ENCODE peak calls at places on chromosomes 2 and 18, in ten cellular contexts. One of them, this sample, is unnamed.
A peak's percentile ranks its signal among the peaks of the same experiment; 100 is the strongest.

GRCh38 chr18:30806823-30807222 is 235.7 kb downstream of the DSC3 start:
- DNase-seq in psoas muscle: no peak
- DNase-seq in heart left ventricle: no peak
- DNase-seq in GM12865: no peak
- DNase-seq in fibroblast of mammary gland: no peak
- DNase-seq in AG04449: no peak
- DNase-seq in AG04450: no peak
- DNase-seq in fibroblast of the aortic adventitia: no peak
- DNase-seq in neural progenitor cell: no peak
- DNase-seq in suprapubic skin: no peak
- DNase-seq in this sample: no peak

GRCh38 chr2:219078126-219078525 is 17.4 kb upstream of the IHH start:
- DNase-seq in fibroblast of the aortic adventitia: no peak
- DNase-seq in suprapubic skin: no peak
- DNase-seq in AG04449: no peak
- DNase-seq in fibroblast of mammary gland: peak; percentile 13
- DNase-seq in psoas muscle: no peak
- DNase-seq in heart left ventricle: no peak
- DNase-seq in neural progenitor cell: no peak
- DNase-seq in GM12865: no peak
- DNase-seq in AG04450: no peak
- DNase-seq in this sample: no peak

GRCh38 chr18:8556424-8556823 is 52.8 kb upstream of the RAB12 start:
- DNase-seq in fibroblast of the aortic adventitia: no peak
- DNase-seq in neural progenitor cell: no peak
- DNase-seq in AG04450: no peak
- DNase-seq in GM12865: no peak
- DNase-seq in AG04449: no peak
- DNase-seq in fibroblast of mammary gland: no peak
- DNase-seq in suprapubic skin: no peak
- DNase-seq in heart left ventricle: no peak
- DNase-seq in psoas muscle: no peak
- DNase-seq in this sample: no peak

GRCh38 chr2:47309952-47310800 is 92.8 kb upstream of the MSH2 start:
- DNase-seq in AG04450: no peak
- DNase-seq in heart left ventricle: peak; percentile 30
- DNase-seq in suprapubic skin: no peak
- DNase-seq in AG04449: no peak
- DNase-seq in fibroblast of the aortic adventitia: peak; percentile 76
- DNase-seq in GM12865: peak; percentile 98
- DNase-seq in neural progenitor cell: peak; percentile 45
- DNase-seq in psoas muscle: no peak
- DNase-seq in fibroblast of mammary gland: peak; percentile 37
- DNase-seq in this sample: peak; percentile 57

GRCh38 chr18:77133920-77134496 is 1.4 kb upstream of the MBP start:
- DNase-seq in AG04450: no peak
- DNase-seq in heart left ventricle: peak; percentile 59
- DNase-seq in GM12865: peak; percentile 35
- DNase-seq in neural progenitor cell: peak; percentile 40
- DNase-seq in fibroblast of mammary gland: no peak
- DNase-seq in AG04449: no peak
- DNase-seq in suprapubic skin: no peak
- DNase-seq in psoas muscle: peak; percentile 71
- DNase-seq in fibroblast of the aortic adventitia: peak; percentile 31
- DNase-seq in this sample: peak; percentile 77

GRCh38 chr2:211144078-211144477 is 587.7 kb downstream of the CPS1 start:
- DNase-seq in GM12865: no peak
- DNase-seq in fibroblast of mammary gland: peak; percentile 81
- DNase-seq in AG04450: no peak
- DNase-seq in fibroblast of the aortic adventitia: peak; percentile 89
- DNase-seq in AG04449: no peak
- DNase-seq in psoas muscle: no peak
- DNase-seq in suprapubic skin: no peak
- DNase-seq in neural progenitor cell: no peak
- DNase-seq in heart left ventricle: no peak
- DNase-seq in this sample: no peak

GRCh38 chr18:68940039-68940438 is 142.2 kb downstream of the CCDC102B start:
- DNase-seq in heart left ventricle: no peak
- DNase-seq in fibroblast of the aortic adventitia: peak; percentile 4
- DNase-seq in neural progenitor cell: no peak
- DNase-seq in psoas muscle: no peak
- DNase-seq in suprapubic skin: no peak
- DNase-seq in AG04449: no peak
- DNase-seq in fibroblast of mammary gland: no peak
- DNase-seq in AG04450: no peak
- DNase-seq in GM12865: no peak
- DNase-seq in this sample: no peak

GRCh38 chr18:78603102-78603501 is 376.5 kb upstream of the SALL3 start:
- DNase-seq in psoas muscle: no peak
- DNase-seq in suprapubic skin: no peak
- DNase-seq in GM12865: no peak
- DNase-seq in fibroblast of the aortic adventitia: no peak
- DNase-seq in AG04449: no peak
- DNase-seq in fibroblast of mammary gland: no peak
- DNase-seq in AG04450: no peak
- DNase-seq in heart left ventricle: no peak
- DNase-seq in neural progenitor cell: no peak
- DNase-seq in this sample: no peak

GRCh38 chr2:203018181-203018580 is 3.5 kb downstream of the NBEAL1 start:
- DNase-seq in GM12865: peak; percentile 54
- DNase-seq in heart left ventricle: no peak
- DNase-seq in fibroblast of mammary gland: peak; percentile 38
- DNase-seq in AG04449: no peak
- DNase-seq in suprapubic skin: no peak
- DNase-seq in neural progenitor cell: no peak
- DNase-seq in fibroblast of the aortic adventitia: peak; percentile 50
- DNase-seq in psoas muscle: no peak
- DNase-seq in AG04450: no peak
- DNase-seq in this sample: no peak

GRCh38 chr18:7987284-7987976 is 420.3 kb downstream of the PTPRM start:
- DNase-seq in fibroblast of the aortic adventitia: peak; percentile 74
- DNase-seq in GM12865: no peak
- DNase-seq in psoas muscle: no peak
- DNase-seq in heart left ventricle: no peak
- DNase-seq in suprapubic skin: no peak
- DNase-seq in fibroblast of mammary gland: peak; percentile 89
- DNase-seq in AG04449: peak; percentile 46
- DNase-seq in neural progenitor cell: no peak
- DNase-seq in AG04450: no peak
- DNase-seq in this sample: no peak

GRCh38 chr18:4236940-4237686 is 218.0 kb downstream of the DLGAP1 start:
- DNase-seq in GM12865: peak; percentile 72
- DNase-seq in fibroblast of the aortic adventitia: no peak
- DNase-seq in fibroblast of mammary gland: no peak
- DNase-seq in AG04450: no peak
- DNase-seq in neural progenitor cell: peak; percentile 41
- DNase-seq in suprapubic skin: no peak
- DNase-seq in psoas muscle: no peak
- DNase-seq in AG04449: no peak
- DNase-seq in heart left ventricle: no peak
- DNase-seq in this sample: no peak

GRCh38 chr2:223093436-223093839 is 41.4 kb downstream of the KCNE4 start:
- DNase-seq in psoas muscle: peak; percentile 64
- DNase-seq in AG04449: no peak
- DNase-seq in AG04450: peak; percentile 36
- DNase-seq in fibroblast of the aortic adventitia: peak; percentile 90
- DNase-seq in suprapubic skin: peak; percentile 85
- DNase-seq in neural progenitor cell: no peak
- DNase-seq in GM12865: no peak
- DNase-seq in heart left ventricle: peak; percentile 59
- DNase-seq in fibroblast of mammary gland: peak; percentile 81
- DNase-seq in this sample: no peak

GRCh38 chr2:101442042-101442666 is 32.8 kb downstream of the RFX8 start:
- DNase-seq in psoas muscle: no peak
- DNase-seq in AG04449: no peak
- DNase-seq in fibroblast of mammary gland: peak; percentile 79
- DNase-seq in GM12865: no peak
- DNase-seq in fibroblast of the aortic adventitia: peak; percentile 81
- DNase-seq in AG04450: no peak
- DNase-seq in neural progenitor cell: no peak
- DNase-seq in heart left ventricle: no peak
- DNase-seq in suprapubic skin: no peak
- DNase-seq in this sample: no peak
- TF ChIP-seq CTCF in psoas muscle: no peak
- TF ChIP-seq CTCF in AG04449: no peak
- TF ChIP-seq CTCF in fibroblast of mammary gland: no peak
- TF ChIP-seq CTCF in GM12865: no peak
- TF ChIP-seq CTCF in fibroblast of the aortic adventitia: no peak
- TF ChIP-seq CTCF in AG04450: no peak
- TF ChIP-seq CTCF in neural progenitor cell: no peak
- TF ChIP-seq CTCF in heart left ventricle: no peak
- TF ChIP-seq CTCF in suprapubic skin: no peak
- TF ChIP-seq CTCF in this sample: no peak

GRCh38 chr2:43107679-43108078 is 118.7 kb downstream of the ZFP36L2 start:
- DNase-seq in fibroblast of the aortic adventitia: no peak
- DNase-seq in GM12865: no peak
- DNase-seq in AG04449: no peak
- DNase-seq in heart left ventricle: no peak
- DNase-seq in psoas muscle: no peak
- DNase-seq in AG04450: no peak
- DNase-seq in fibroblast of mammary gland: no peak
- DNase-seq in neural progenitor cell: no peak
- DNase-seq in suprapubic skin: no peak
- DNase-seq in this sample: peak; percentile 71

GRCh38 chr2:43106767-43107527 is 119.5 kb downstream of the ZFP36L2 start:
- DNase-seq in neural progenitor cell: peak; percentile 78
- DNase-seq in AG04450: no peak
- DNase-seq in fibroblast of mammary gland: no peak
- DNase-seq in AG04449: no peak
- DNase-seq in heart left ventricle: no peak
- DNase-seq in GM12865: no peak
- DNase-seq in psoas muscle: no peak
- DNase-seq in suprapubic skin: no peak
- DNase-seq in fibroblast of the aortic adventitia: peak; percentile 50
- DNase-seq in this sample: peak; percentile 60

GRCh38 chr2:43104106-43104505 is 122.3 kb downstream of the ZFP36L2 start:
- DNase-seq in AG04450: no peak
- DNase-seq in GM12865: no peak
- DNase-seq in fibroblast of the aortic adventitia: no peak
- DNase-seq in psoas muscle: no peak
- DNase-seq in AG04449: no peak
- DNase-seq in fibroblast of mammary gland: no peak
- DNase-seq in heart left ventricle: no peak
- DNase-seq in suprapubic skin: no peak
- DNase-seq in neural progenitor cell: no peak
- DNase-seq in this sample: no peak

GRCh38 chr2:43104763-43105162 is 121.6 kb downstream of the ZFP36L2 start:
- DNase-seq in fibroblast of mammary gland: no peak
- DNase-seq in psoas muscle: no peak
- DNase-seq in GM12865: no peak
- DNase-seq in AG04449: no peak
- DNase-seq in fibroblast of the aortic adventitia: no peak
- DNase-seq in suprapubic skin: no peak
- DNase-seq in AG04450: no peak
- DNase-seq in heart left ventricle: no peak
- DNase-seq in neural progenitor cell: no peak
- DNase-seq in this sample: peak; percentile 40

GRCh38 chr2:43105586-43106562 is 120.5 kb downstream of the ZFP36L2 start:
- DNase-seq in suprapubic skin: no peak
- DNase-seq in heart left ventricle: peak; percentile 69
- DNase-seq in fibroblast of the aortic adventitia: peak; percentile 83
- DNase-seq in neural progenitor cell: no peak
- DNase-seq in AG04449: no peak
- DNase-seq in GM12865: peak; percentile 61
- DNase-seq in fibroblast of mammary gland: peak; percentile 59
- DNase-seq in AG04450: peak; percentile 59
- DNase-seq in psoas muscle: peak; percentile 51
- DNase-seq in this sample: peak; percentile 77
- TF ChIP-seq CTCF in suprapubic skin: peak; percentile 29
- TF ChIP-seq CTCF in heart left ventricle: no peak
- TF ChIP-seq CTCF in fibroblast of the aortic adventitia: peak; percentile 66
- TF ChIP-seq CTCF in neural progenitor cell: peak; percentile 14
- TF ChIP-seq CTCF in AG04449: peak; percentile 30
- TF ChIP-seq CTCF in GM12865: peak; percentile 49
- TF ChIP-seq CTCF in fibroblast of mammary gland: peak; percentile 37
- TF ChIP-seq CTCF in AG04450: peak; percentile 60
- TF ChIP-seq CTCF in psoas muscle: peak; percentile 13
- TF ChIP-seq CTCF in this sample: peak; percentile 67

DNA sequence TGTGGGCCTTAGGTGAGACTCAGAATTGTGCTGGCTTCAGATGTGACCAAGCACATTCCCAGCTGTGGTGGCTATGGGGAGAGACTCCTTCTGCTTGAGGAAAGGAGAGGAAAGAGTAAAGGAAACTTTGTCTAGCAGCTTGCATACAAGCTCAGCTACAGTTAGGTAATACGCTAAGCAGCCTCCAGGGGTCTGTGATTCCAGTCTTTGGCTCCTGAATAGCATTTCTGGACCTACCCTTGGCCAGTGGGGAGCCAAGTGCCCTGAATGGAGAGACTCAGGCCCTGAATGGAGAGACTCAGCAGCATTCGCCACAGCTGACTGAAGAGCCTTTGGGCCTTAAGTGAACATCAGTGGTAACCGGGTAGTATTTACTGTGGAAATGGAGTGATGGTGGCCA is 227.4 kb upstream of the CDH7 start:
- DNase-seq in AG04449: no peak
- DNase-seq in heart left ventricle: no peak
- DNase-seq in neural progenitor cell: peak; percentile 27
- DNase-seq in fibroblast of the aortic adventitia: no peak
- DNase-seq in suprapubic skin: no peak
- DNase-seq in AG04450: no peak
- DNase-seq in fibroblast of mammary gland: no peak
- DNase-seq in GM12865: no peak
- DNase-seq in psoas muscle: no peak
- DNase-seq in this sample: no peak
- TF ChIP-seq CTCF in AG04449: no peak
- TF ChIP-seq CTCF in heart left ventricle: no peak
- TF ChIP-seq CTCF in neural progenitor cell: peak; percentile 13
- TF ChIP-seq CTCF in fibroblast of the aortic adventitia: no peak
- TF ChIP-seq CTCF in suprapubic skin: no peak
- TF ChIP-seq CTCF in AG04450: no peak
- TF ChIP-seq CTCF in fibroblast of mammary gland: no peak
- TF ChIP-seq CTCF in GM12865: no peak
- TF ChIP-seq CTCF in psoas muscle: no peak
- TF ChIP-seq CTCF in this sample: no peak

DNA sequence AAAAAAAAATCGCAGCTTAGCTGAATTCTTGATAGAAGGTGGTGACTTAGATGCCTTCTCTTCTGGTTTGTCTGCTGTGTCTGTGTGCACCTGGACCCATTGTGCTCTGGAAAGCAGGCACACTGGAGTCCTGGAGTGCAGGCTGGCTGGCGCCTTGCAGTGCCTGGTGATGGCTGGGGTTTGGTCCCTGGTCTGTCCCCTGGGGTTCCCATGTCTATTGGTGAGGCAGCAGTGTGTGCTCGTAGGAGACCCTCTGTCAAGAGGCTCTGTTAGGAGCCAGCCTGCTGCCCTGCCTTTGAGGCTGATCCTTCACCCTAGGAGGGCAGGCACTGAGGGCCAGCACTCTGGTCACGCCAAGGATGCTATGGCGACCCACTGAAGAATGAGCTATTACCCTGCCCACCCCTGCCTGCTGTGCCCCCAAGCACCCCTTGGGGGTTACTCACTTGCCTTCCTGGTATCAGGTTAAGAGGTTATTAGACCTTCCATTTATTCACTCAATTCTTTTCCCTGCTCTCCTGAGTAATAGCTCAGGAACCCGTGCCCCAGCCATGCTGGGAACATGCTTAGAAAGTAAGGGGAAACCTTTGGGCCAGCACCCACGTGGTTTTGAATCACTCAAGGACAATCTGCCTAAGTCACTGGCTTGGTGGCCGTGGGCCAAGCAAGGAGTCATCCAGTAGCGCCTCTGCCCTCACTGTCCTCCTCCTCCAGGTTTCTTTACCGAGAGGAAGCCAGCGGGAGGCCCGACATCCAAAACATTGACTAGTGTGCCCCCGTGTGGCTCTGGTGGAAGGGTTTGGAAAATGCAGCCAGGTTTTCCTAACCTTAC is 284.5 kb downstream of the PRKCE start:
- DNase-seq in heart left ventricle: peak; percentile 89
- DNase-seq in suprapubic skin: peak; percentile 96
- DNase-seq in fibroblast of mammary gland: peak; percentile 100
- DNase-seq in neural progenitor cell: peak; percentile 90
- DNase-seq in psoas muscle: peak; percentile 98
- DNase-seq in GM12865: peak; percentile 78
- DNase-seq in fibroblast of the aortic adventitia: peak; percentile 98
- DNase-seq in AG04450: peak; percentile 93
- DNase-seq in AG04449: peak; percentile 91
- DNase-seq in this sample: peak; percentile 98
- TF ChIP-seq CTCF in heart left ventricle: peak; percentile 62
- TF ChIP-seq CTCF in suprapubic skin: peak; percentile 70
- TF ChIP-seq CTCF in fibroblast of mammary gland: peak; percentile 72
- TF ChIP-seq CTCF in neural progenitor cell: peak; percentile 85
- TF ChIP-seq CTCF in psoas muscle: peak; percentile 81
- TF ChIP-seq CTCF in GM12865: peak; percentile 63
- TF ChIP-seq CTCF in fibroblast of the aortic adventitia: peak; percentile 75
- TF ChIP-seq CTCF in AG04450: peak; percentile 85
- TF ChIP-seq CTCF in AG04449: peak; percentile 81
- TF ChIP-seq CTCF in this sample: peak; percentile 79

This sample was measured in CD14-positive monocyte.